ENCODE peak calls at places on chromosomes 7 and 10, in four cellular contexts. One of them, this sample, is unnamed.

GRCh38 chr7:130683026-130683425 is 3.3 kb downstream of the TSGA13 start:
- DNase-seq in C1 segment of cervical spinal cord: no peak
- DNase-seq in mucosa of gallbladder: no peak
- DNase-seq in GM06990: no peak
- DNase-seq in this sample: no peak

GRCh38 chr7:50155755-50156154 is 62.7 kb upstream of the ZPBP start:
- DNase-seq in C1 segment of cervical spinal cord: no peak
- DNase-seq in mucosa of gallbladder: no peak
- DNase-seq in GM06990: no peak
- DNase-seq in this sample: no peak

GRCh38 chr10:128263891-128264688 is 137.9 kb upstream of the MKI67 start:
- DNase-seq in C1 segment of cervical spinal cord: no peak
- DNase-seq in mucosa of gallbladder: peak
- DNase-seq in GM06990: no peak
- DNase-seq in this sample: peak

GRCh38 chr7:27137603-27138410 is 5.7 kb downstream of the HOXA5 start:
- DNase-seq in C1 segment of cervical spinal cord: no peak
- DNase-seq in mucosa of gallbladder: no peak
- DNase-seq in GM06990: no peak
- DNase-seq in this sample: no peak

GRCh38 chr10:58753425-58753824 is 240.8 kb downstream of the BICC1 start:
- DNase-seq in C1 segment of cervical spinal cord: no peak
- DNase-seq in mucosa of gallbladder: no peak
- DNase-seq in GM06990: no peak
- DNase-seq in this sample: no peak

GRCh38 chr10:112375721-112376577 is 2.0 kb downstream of the ACSL5 start:
- DNase-seq in C1 segment of cervical spinal cord: no peak
- DNase-seq in mucosa of gallbladder: peak
- DNase-seq in GM06990: peak
- DNase-seq in this sample: no peak

GRCh38 chr10:61175331-61175730 is 231.3 kb upstream of the RHOBTB1 start:
- DNase-seq in C1 segment of cervical spinal cord: no peak
- DNase-seq in mucosa of gallbladder: no peak
- DNase-seq in GM06990: no peak
- DNase-seq in this sample: no peak

GRCh38 chr10:12022580-12023257 is 19.9 kb downstream of the UPF2 start:
- DNase-seq in C1 segment of cervical spinal cord: no peak
- DNase-seq in mucosa of gallbladder: no peak
- DNase-seq in GM06990: no peak
- DNase-seq in this sample: no peak